ENCODE peak calls at places on chromosomes 2 and 18, in five cellular contexts. F, A, V, J and W are unnamed samples.

GRCh38 chr2:124911560-124911959 is 886.5 kb downstream of the CNTNAP5 start:
- DNase-seq in F (peak), A (no peak), V (no peak), J (peak), W (no peak)

GRCh38 chr2:197249771-197250397 is 60.7 kb downstream of the ANKRD44 start:
- DNase-seq in F (no peak), A (no peak), V (no peak), J (no peak), W (no peak)

GRCh38 chr2:49255325-49256023 is 101.2 kb upstream of the FSHR start:
- DNase-seq in F (peak), A (peak), V (no peak), J (peak), W (no peak)

GRCh38 chr2:218437969-218438368 is 19.0 kb downstream of the VIL1 start:
- DNase-seq in F (no peak), A (no peak), V (no peak), J (no peak), W (no peak)

GRCh38 chr18:46250084-46250811 is 146.1 kb downstream of the HAUS1 start:
- DNase-seq in F (peak), A (peak), V (peak), J (peak), W (peak)

GRCh38 chr2:186950694-186951093 is 101.7 kb upstream of the ZSWIM2 start:
- DNase-seq in F (peak), A (no peak), V (no peak), J (peak), W (peak)

GRCh38 chr2:177396630-177397460 is 4.3 kb downstream of the AGPS start:
- DNase-seq in F (peak), A (peak), V (no peak), J (peak), W (peak)

GRCh38 chr2:207163053-207163814 is 2.5 kb downstream of the KLF7 start:
- DNase-seq in F (peak), A (peak), V (peak), J (peak), W (peak)

GRCh38 chr2:68341583-68341982 is 21.8 kb upstream of the CNRIP1 start:
- DNase-seq in F (no peak), A (no peak), V (no peak), J (no peak), W (no peak)

GRCh38 chr2:68345129-68345875 is 19.8 kb upstream of the PLEK start:
- DNase-seq in F (no peak), A (no peak), V (no peak), J (no peak), W (no peak)

GRCh38 chr2:68340631-68341329 is 21.0 kb upstream of the CNRIP1 start:
- DNase-seq in F (no peak), A (no peak), V (no peak), J (no peak), W (no peak)

GRCh38 chr2:68342470-68342869 is 22.6 kb upstream of the PLEK start:
- DNase-seq in F (no peak), A (no peak), V (no peak), J (no peak), W (no peak)

DNA sequence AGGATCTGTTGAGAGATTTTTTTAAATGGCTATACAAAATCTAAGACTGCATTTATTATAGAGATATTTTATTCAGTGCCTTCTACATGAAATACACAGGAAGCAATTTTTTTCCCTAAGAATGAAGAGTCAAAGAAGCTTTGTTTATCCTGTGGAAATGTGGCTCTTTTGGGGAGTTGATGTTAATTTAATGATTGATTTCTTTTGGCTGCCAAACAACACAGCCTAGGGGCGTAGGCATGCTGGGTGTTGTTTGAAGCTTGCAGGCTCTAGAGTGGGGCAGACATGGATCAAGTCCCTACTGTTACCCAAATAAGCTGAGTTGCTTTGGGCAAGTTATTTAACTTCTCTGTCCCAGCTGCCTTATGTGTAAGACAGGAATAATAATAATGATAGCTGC is 21.1 kb upstream of the PLEK start:
- DNase-seq in F (peak), A (no peak), V (no peak), J (no peak), W (peak)
- H2AFZ ChIP-seq in F (peak), A (no peak), V (no peak), J (no peak), W (no peak)

DNA sequence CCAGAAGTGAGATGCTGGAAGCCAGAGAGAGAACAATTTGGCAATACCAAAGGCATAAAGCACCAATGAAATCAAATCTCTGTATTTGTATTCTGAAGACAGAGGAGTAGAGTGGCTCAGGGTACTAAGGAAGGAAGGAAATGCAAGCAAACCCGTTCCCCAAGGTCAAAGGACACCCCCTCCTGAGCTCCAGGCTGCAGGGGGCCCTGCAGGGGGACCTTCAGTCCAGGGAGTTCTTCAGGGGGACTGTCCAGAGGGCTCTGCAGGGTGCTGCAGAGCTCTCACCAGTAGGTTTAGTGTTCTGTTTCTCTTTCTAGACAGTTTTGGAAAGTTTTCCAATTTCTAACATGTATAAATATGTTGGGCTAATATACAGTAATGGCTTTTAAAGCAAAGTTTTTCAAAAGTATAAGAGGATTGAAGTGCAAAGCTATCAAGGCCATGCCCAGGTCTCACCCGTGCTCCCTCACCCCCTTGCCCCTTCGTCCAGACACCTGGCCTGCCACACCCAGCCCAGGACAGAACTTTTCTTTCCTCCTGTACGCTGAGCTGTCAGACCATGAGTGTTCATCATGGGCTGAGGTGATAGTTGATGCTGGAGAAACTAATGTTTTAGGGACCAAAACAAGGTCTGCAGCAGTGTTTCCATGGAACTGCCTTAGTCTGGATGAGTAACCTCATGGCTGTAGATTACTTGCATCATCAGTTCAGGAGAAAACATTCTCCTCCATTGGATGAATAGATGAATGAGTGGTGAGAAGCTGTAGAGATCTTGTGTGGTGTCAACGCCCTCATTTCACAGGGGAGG is 134.2 kb downstream of the GLI2 start:
- DNase-seq in F (no peak), A (no peak), V (no peak), J (no peak), W (no peak)
- H3K9ac ChIP-seq in F (no peak), A (no peak), V (no peak), J (no peak), W (no peak)

DNA sequence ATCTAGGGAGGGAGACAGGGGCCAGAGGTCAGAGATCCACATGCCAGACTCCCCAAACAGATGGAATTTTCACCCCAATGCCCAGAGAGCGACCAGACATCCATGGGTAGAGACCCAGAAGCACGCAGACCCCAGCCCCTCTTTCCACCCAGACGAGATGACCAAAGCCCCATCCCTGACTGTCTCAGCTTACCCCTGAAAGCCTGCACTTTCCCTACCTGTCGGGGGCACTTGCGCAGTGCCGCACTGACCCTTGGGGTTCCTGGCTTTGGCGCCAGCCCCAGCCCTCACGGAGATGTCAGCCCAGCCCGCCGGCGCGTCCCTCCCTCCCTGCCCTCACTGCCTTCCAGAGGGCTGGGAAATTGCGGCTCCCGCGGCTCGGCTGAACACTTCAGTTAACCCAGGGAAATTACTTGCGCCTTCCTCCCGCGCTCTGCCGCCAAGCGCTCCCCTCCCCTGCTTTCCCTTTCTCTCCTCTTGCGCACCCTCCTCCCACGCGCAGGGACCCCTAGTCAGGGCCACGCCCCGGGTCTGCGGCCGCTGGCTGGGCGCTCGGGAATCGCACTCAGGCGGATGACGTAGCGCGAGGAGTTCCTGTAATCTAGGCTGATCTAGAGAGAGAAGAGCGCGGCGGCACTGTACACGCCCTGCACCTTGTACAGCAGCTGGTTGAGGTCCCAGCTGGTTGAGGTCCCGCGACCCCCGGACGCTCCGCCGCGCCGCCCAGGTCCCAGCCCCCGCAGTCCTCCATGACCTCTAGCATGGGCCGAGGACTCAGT is 12.0 kb downstream of the ALPG start:
- DNase-seq in F (peak), A (no peak), V (no peak), J (peak), W (peak)
- TF ChIP-seq EZH2 in F (no peak), A (no peak), V (no peak), J (peak), W (no peak)

DNA sequence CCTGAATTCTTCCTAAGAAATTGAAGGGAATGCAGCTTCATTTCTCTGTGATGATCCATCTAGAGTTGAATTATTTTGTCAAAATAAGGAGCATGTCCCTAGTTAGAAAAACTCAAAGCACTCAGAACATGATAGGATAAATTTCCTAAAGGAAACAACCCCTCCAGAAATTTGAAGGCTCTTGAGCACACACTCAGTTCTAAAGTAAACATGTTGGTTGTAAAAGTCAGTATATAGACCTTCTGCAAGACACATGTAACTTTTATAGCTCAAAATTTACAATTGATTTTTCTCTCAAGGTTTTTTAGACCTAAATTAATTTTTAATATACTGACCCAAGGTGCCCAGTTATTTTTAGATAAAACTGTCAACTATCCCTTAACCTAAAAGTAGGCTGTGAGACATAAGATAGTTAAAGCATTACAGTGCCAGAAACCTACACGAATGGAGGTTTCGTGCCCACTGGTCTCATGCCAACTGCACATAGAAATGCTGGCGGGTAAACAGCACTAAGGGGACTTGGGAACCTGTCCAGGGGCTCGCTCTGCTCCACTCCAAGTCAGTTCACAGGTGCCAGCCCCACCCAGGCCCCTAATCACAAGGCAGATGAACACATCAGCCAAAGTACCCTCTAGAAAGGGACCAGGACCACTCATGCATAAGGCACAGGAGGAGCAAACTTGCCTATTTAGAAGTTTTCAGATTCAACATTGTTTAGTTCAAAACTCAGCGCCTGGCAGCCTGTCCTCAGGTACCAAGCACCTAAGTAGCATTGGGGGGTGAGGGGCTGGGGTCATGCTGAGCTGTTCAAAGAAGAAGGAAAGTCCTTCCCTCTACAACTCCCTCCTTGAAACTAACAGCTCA is 106.5 kb downstream of the SMC6 start:
- DNase-seq in F (no peak), A (no peak), V (no peak), J (no peak), W (no peak)
- H2AFZ ChIP-seq in F (no peak), A (no peak), V (no peak), J (no peak), W (no peak)

GRCh38 chr2:45912109-45912508 is 260.6 kb downstream of the PRKCE start:
- DNase-seq in F (no peak), A (no peak), V (no peak), J (no peak), W (no peak)

GRCh38 chr2:45909677-45910191 is 258.3 kb downstream of the PRKCE start:
- DNase-seq in F (peak), A (no peak), V (peak), J (no peak), W (peak)

GRCh38 chr2:45908316-45909150 is 257.1 kb downstream of the PRKCE start:
- DNase-seq in F (peak), A (no peak), V (no peak), J (no peak), W (peak)

GRCh38 chr2:45911503-45911902 is 260.0 kb downstream of the PRKCE start:
- DNase-seq in F (no peak), A (no peak), V (no peak), J (no peak), W (no peak)

GRCh38 chr2:45910473-45911060 is 259.1 kb downstream of the PRKCE start:
- DNase-seq in F (no peak), A (no peak), V (no peak), J (no peak), W (peak)
- H3K9ac ChIP-seq in F (no peak), A (no peak), V (no peak), J (no peak), W (peak)

GRCh38 chr2:167719410-167719809 is 528.0 kb downstream of the STK39 start:
- DNase-seq in F (no peak), A (no peak), V (no peak), J (no peak), W (no peak)
- TF ChIP-seq EZH2 in F (no peak), A (no peak), V (no peak), J (no peak), W (no peak)